ENCODE peak calls at places on chromosome 5, in five cellular contexts. N is fibroblast of lung; C is naive thymus-derived CD8-positive, alpha-beta T cell; H is endothelial cell of umbilical vein; F is Ammon's horn. P is an unnamed sample.

GRCh38 chr5:172417983-172418630 is 36.2 kb downstream of the SH3PXD2B start:
- DNase-seq in C (no peak), N (peak; percentile 100), H (peak; percentile 80), F (peak; percentile 81), P (no peak)

GRCh38 chr5:10556331-10556807 is 7.5 kb upstream of the ANKRD33B start:
- DNase-seq in H (no peak), C (no peak), N (peak; percentile 72), F (no peak), P (peak; percentile 48)

GRCh38 chr5:52065182-52065581 is 681.9 kb downstream of the ISL1 start:
- DNase-seq in H (no peak), F (no peak), C (no peak), N (no peak), P (no peak)

GRCh38 chr5:125746936-125747335 is 676.3 kb upstream of the GRAMD2B start:
- DNase-seq in C (no peak), N (no peak), F (no peak), H (no peak), P (no peak)

GRCh38 chr5:38078161-38078560 is 180.2 kb upstream of the EGFLAM start:
- DNase-seq in F (no peak), H (no peak), N (peak; percentile 17), C (no peak), P (no peak)

GRCh38 chr5:1405121-1405520 is 40.1 kb downstream of the SLC6A3 start:
- DNase-seq in C (no peak), H (no peak), N (no peak), F (no peak), P (no peak)

GRCh38 chr5:26847041-26847736 is 191.2 kb downstream of the CDH9 start:
- DNase-seq in N (no peak), F (no peak), H (no peak), C (no peak), P (no peak)

GRCh38 chr5:142032747-142033631 is 20.2 kb upstream of the GNPDA1 start:
- DNase-seq in F (no peak), C (no peak), H (no peak), N (no peak), P (no peak)

GRCh38 chr5:135973323-135974018 is 18.7 kb upstream of the LECT2 start:
- DNase-seq in F (no peak), H (no peak), N (peak; percentile 88), C (no peak), P (no peak)

GRCh38 chr5:69364414-69364813 is 4.9 kb downstream of the AK6 start:
- DNase-seq in H (no peak), F (no peak), N (peak; percentile 13), C (no peak), P (peak; percentile 18)

GRCh38 chr5:73363911-73364730 is 84.5 kb downstream of the FOXD1 start:
- DNase-seq in F (no peak), H (no peak), N (peak; percentile 86), C (no peak), P (no peak)

GRCh38 chr5:109981979-109982378 is 292.3 kb downstream of the MAN2A1 start:
- DNase-seq in N (no peak), C (no peak), H (no peak), F (no peak), P (no peak)

GRCh38 chr5:4095918-4096630 is 500.4 kb downstream of the IRX1 start:
- DNase-seq in H (no peak), N (no peak), C (no peak), F (no peak), P (no peak)

GRCh38 chr5:10680876-10681481 is 80.1 kb downstream of the DAP start:
- DNase-seq in N (no peak), F (no peak), H (no peak), C (no peak), P (no peak)

GRCh38 chr5:79130781-79131180 is 19.2 kb downstream of the BHMT start:
- DNase-seq in F (no peak), C (no peak), N (no peak), H (no peak), P (no peak)

GRCh38 chr5:133753856-133754255 is 141.5 kb upstream of the FSTL4 start:
- DNase-seq in F (no peak), N (no peak), C (no peak), H (peak; percentile 90), P (no peak)

GRCh38 chr5:160937570-160937969 is 85.6 kb upstream of the ATP10B start:
- DNase-seq in F (no peak), C (no peak), H (no peak), N (no peak), P (no peak)

GRCh38 chr5:72129730-72130129 is 22.5 kb downstream of the MAP1B start:
- DNase-seq in F (no peak), C (no peak), N (peak; percentile 45), H (no peak), P (no peak)

GRCh38 chr5:58357121-58357520 is 102.8 kb downstream of the PLK2 start:
- DNase-seq in N (no peak), C (no peak), F (no peak), H (no peak), P (no peak)

GRCh38 chr5:124628721-124629596 is 117.5 kb downstream of the ZNF608 start:
- DNase-seq in N (peak; percentile 93), F (no peak), C (no peak), H (no peak), P (no peak)

GRCh38 chr5:76720988-76721569 is 5.2 kb downstream of the F2R start:
- DNase-seq in F (no peak), C (no peak), N (no peak), H (no peak), P (no peak)

GRCh38 chr5:136399512-136399911 is 34.2 kb upstream of the TRPC7 start:
- DNase-seq in F (no peak), H (no peak), N (no peak), C (no peak), P (no peak)

GRCh38 chr5:78808818-78809217 is 160.2 kb upstream of the LHFPL2 start:
- DNase-seq in N (no peak), C (no peak), F (no peak), H (no peak), P (no peak)

GRCh38 chr5:1029945-1030625 is 21.5 kb downstream of the NKD2 start:
- DNase-seq in H (no peak), C (no peak), N (no peak), F (no peak), P (no peak)

GRCh38 chr5:135045488-135045887 is 11.5 kb upstream of the PITX1 start:
- DNase-seq in H (no peak), F (no peak), N (no peak), C (no peak), P (no peak)

GRCh38 chr5:30981576-30981975 is 211.9 kb upstream of the CDH6 start:
- DNase-seq in F (no peak), H (no peak), C (no peak), N (no peak), P (no peak)

GRCh38 chr5:115246361-115246991 is 16.2 kb downstream of the PGGT1B start:
- DNase-seq in N (peak; percentile 60), F (peak; percentile 41), C (no peak), H (peak; percentile 49), P (peak; percentile 51)

GRCh38 chr5:144183254-144183889 is 12.7 kb downstream of the KCTD16 start:
- DNase-seq in N (peak; percentile 66), F (no peak), C (no peak), H (peak; percentile 75), P (peak; percentile 58)

GRCh38 chr5:108765647-108766046 is 17.9 kb downstream of the FER start:
- DNase-seq in H (no peak), C (no peak), N (no peak), F (no peak), P (no peak)

GRCh38 chr5:10227396-10227795 is 22.3 kb downstream of the ATPSCKMT start:
- DNase-seq in F (no peak), C (no peak), H (no peak), N (peak; percentile 62), P (no peak)

GRCh38 chr5:148290271-148291195 is 21.7 kb upstream of the SPINK7 start:
- DNase-seq in N (peak; percentile 47), F (peak; percentile 30), C (no peak), H (peak; percentile 36), P (no peak)

GRCh38 chr5:113218906-113219517 is 215.8 kb downstream of the TSSK1B start:
- DNase-seq in N (no peak), C (no peak), H (no peak), F (no peak), P (peak; percentile 27)

GRCh38 chr5:1671351-1671750 is 128.3 kb downstream of the MRPL36 start:
- DNase-seq in H (no peak), F (no peak), C (no peak), N (no peak), P (no peak)

GRCh38 chr5:23208959-23209431 is 298.4 kb upstream of the PRDM9 start:
- DNase-seq in N (peak; percentile 79), C (no peak), F (peak; percentile 33), H (no peak), P (no peak)